ENCODE peak calls at places on chromosome X, in four cellular contexts. X, D, Z and F are unnamed samples.

GRCh38 chrX:1449581-1450149 is 3.0 kb downstream of the ASMTL start:
- DNase-seq in D (no peak), Z (no peak), X (no peak), F (no peak)

GRCh38 chrX:18351774-18352173 is 2.7 kb downstream of the SCML2 start:
- DNase-seq in X (no peak), Z (no peak), D (no peak), F (no peak)

GRCh38 chrX:132908891-132909290 is 49.5 kb downstream of the HS6ST2 start:
- DNase-seq in D (no peak), Z (no peak), X (no peak), F (peak)

GRCh38 chrX:10514891-10515290 is 105.5 kb downstream of the MID1 start:
- DNase-seq in D (no peak), X (no peak), Z (no peak), F (no peak)

GRCh38 chrX:23525531-23525930 is 141.8 kb upstream of the PRDX4 start:
- DNase-seq in Z (no peak), X (no peak), D (no peak), F (no peak)

GRCh38 chrX:140507982-140508305 is 3.1 kb upstream of the SOX3 start:
- DNase-seq in X (no peak), Z (no peak), D (no peak), F (peak)

GRCh38 chrX:81412428-81412827 is 210.5 kb downstream of the SH3BGRL start:
- DNase-seq in Z (no peak), X (no peak), D (no peak), F (no peak)

GRCh38 chrX:23317799-23318724 is 16.6 kb upstream of the PTCHD1 start:
- DNase-seq in D (peak), X (no peak), Z (no peak), F (peak)

GRCh38 chrX:130171446-130172126 is at the start of gene RAB33A:
- DNase-seq in Z (no peak), D (no peak), X (no peak), F (no peak)

GRCh38 chrX:21004835-21005234 is 369.4 kb upstream of the CNKSR2 start:
- DNase-seq in Z (no peak), X (no peak), D (no peak), F (no peak)

GRCh38 chrX:134725103-134725690 is 66.9 kb upstream of the PLAC1 start:
- DNase-seq in D (no peak), X (no peak), Z (no peak), F (no peak)

GRCh38 chrX:149073464-149073863 is 431.6 kb downstream of the IDS start:
- DNase-seq in D (no peak), X (no peak), Z (no peak), F (no peak)
- TF ChIP-seq FOXK2 in D (no peak), X (no peak), Z (no peak), F (no peak)

GRCh38 chrX:25022499-25023325 is 6.9 kb upstream of the ARX start:
- DNase-seq in Z (no peak), X (no peak), D (no peak), F (no peak)
- TF ChIP-seq FOXK2 in Z (no peak), X (no peak), D (no peak), F (no peak)

GRCh38 chrX:143663755-143664154 is 27.9 kb upstream of the SLITRK4 start:
- DNase-seq in Z (no peak), X (no peak), D (no peak), F (no peak)
- TF ChIP-seq FOXK2 in Z (no peak), X (no peak), D (no peak), F (no peak)

GRCh38 chrX:110403436-110403835 is 44.8 kb downstream of the RTL9 start:
- DNase-seq in D (no peak), X (no peak), Z (no peak), F (no peak)

GRCh38 chrX:110402855-110403230 is 44.2 kb downstream of the RTL9 start:
- DNase-seq in X (no peak), Z (no peak), D (peak), F (no peak)

GRCh38 chrX:110402091-110402854 is 43.6 kb downstream of the RTL9 start:
- DNase-seq in D (peak), Z (no peak), X (no peak), F (no peak)

GRCh38 chrX:110399497-110399896 is 40.8 kb downstream of the RTL9 start:
- DNase-seq in D (no peak), Z (no peak), X (no peak), F (no peak)

GRCh38 chrX:110401142-110401541 is 42.5 kb downstream of the RTL9 start:
- DNase-seq in D (no peak), X (no peak), Z (no peak), F (no peak)
- TF ChIP-seq FOXK2 in D (no peak), X (no peak), Z (no peak), F (no peak)

DNA sequence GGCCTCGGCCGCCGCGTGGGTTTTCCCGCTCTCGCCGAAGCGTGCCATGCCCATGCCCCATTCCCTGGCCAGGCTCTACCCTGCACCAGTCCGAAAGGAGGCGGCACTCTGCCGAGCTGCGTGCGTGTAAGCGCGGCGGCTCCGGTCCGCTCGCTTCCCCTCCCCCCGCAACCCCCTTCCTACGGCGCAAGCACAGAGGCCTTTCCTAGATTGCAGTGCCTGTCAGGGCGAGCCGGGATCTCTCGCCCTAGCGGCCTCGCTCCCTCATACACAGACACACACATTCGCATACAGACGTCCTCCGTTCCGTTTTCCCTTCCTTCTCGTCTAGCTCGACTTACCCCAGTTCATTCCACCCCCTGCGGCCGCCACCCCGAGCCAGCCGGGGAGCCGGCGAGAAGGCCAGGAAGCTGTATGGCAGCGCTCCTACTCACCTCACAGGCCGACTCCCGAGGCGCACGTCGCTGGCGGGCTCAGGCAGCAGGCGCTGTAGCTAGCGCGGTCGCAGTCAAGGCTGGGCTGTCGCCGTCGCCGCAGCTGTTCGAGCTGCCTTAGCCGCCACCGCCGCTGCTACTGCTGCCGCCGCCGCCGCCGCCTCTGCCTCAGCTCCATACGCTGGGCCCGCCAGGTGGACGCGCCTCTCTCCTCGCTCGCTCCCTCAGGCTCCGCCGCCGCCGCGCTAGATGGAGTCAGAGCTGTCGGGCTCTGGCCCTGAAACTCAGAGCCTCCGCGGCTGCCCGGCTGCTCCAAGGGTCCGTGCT is 623 bp downstream of the NEXMIF start:
- DNase-seq in X (no peak), Z (no peak), D (no peak), F (peak)
- TF ChIP-seq FOXK2 in X (no peak), Z (no peak), D (no peak), F (no peak)

DNA sequence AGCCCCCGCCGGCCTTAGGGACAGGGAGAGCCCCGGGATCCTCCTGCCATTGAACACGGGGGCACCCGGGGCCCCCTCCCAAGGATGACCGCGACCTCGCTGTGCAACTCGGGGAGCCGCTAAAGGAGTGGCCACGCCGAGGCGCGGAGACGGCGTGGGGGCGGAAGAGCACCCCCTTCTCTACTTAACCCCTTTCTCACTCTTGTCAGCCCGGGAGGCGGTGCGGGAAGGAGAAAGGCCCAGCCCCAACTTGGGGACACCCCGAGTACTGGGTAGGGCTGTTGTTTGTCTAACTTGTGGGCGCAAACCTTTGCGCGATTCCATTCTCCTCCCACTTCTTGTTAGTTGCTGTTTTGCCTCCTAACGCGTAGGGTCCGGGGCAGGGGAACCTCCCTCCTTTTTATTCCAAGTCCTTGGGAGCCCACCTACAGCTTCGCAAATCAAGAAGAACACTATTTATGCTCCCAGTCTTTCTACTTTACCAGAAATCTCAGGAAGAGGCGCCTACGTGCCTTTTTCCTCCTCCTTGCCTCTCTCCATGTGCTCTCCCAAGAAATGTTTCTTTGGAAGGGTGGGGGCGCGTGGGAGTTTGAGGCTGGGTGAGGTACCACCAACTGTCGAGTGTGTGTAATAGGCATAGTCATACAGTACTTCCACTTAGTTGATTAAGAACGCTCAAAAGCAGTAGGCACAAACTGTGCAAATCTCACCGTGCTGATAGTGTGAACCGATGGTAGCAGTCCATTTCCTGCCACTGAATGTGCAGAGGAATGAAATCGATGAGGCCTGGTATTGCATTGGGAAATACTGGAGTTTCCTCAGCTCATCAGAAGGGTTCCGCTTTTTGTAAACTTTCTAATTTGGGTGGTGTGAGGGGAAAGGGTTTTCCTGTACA is 810 bp downstream of the DIAPH2 start:
- DNase-seq in Z (no peak), X (peak), D (no peak), F (peak)
- TF ChIP-seq FOXK2 in Z (no peak), X (no peak), D (no peak), F (no peak)

GRCh38 chrX:9340619-9341304 is 124.1 kb upstream of the TBL1X start:
- DNase-seq in X (no peak), D (no peak), Z (peak), F (no peak)
- TF ChIP-seq FOXK2 in X (no peak), D (no peak), Z (no peak), F (no peak)